ENCODE peak calls at places on chromosomes 7 and 10, in five cellular contexts. G is OCI-LY7, V is Daoy, Q is HS-5, Y is endothelial cell of umbilical vein. J is an unnamed sample.

GRCh38 chr7:47407136-47407535 is 174.8 kb downstream of the TNS3 start:
- DNase-seq in Q (no peak), V (no peak), G (no peak), Y (no peak), J (no peak)

GRCh38 chr7:121330053-121330833 is 1.4 kb downstream of the WNT16 start:
- DNase-seq in G (no peak), V (peak; percentile 42), Y (no peak), Q (no peak), J (no peak)

GRCh38 chr10:43594944-43595589 is 11.2 kb upstream of the ZNF485 start:
- DNase-seq in G (peak; percentile 43), Y (peak; percentile 40), Q (no peak), V (peak; percentile 32), J (peak; percentile 56)

GRCh38 chr7:155739538-155740140 is 72.6 kb downstream of the SHH start:
- DNase-seq in Y (no peak), G (no peak), V (no peak), Q (no peak), J (no peak)

GRCh38 chr7:116426428-116427156 is 72.9 kb upstream of the CAV2 start:
- DNase-seq in Q (peak; percentile 82), G (no peak), V (peak; percentile 92), Y (peak; percentile 98), J (no peak)

GRCh38 chr7:135877799-135878198 is 99.4 kb downstream of the MTPN start:
- DNase-seq in Q (no peak), G (no peak), Y (no peak), V (peak; percentile 38), J (no peak)

GRCh38 chr10:35236739-35237138 is 99.6 kb upstream of the CCNY start:
- DNase-seq in Q (no peak), Y (peak; percentile 26), G (no peak), V (peak; percentile 14), J (peak; percentile 33)

GRCh38 chr10:62437696-62438095 is 63.5 kb downstream of the ZNF365 start:
- DNase-seq in G (peak; percentile 78), V (peak; percentile 41), Y (peak; percentile 73), Q (peak; percentile 56), J (peak; percentile 87)

GRCh38 chr10:50605280-50606270 is 18.2 kb downstream of the SGMS1 start:
- DNase-seq in V (peak; percentile 81), Y (peak; percentile 84), Q (no peak), G (no peak), J (no peak)

GRCh38 chr7:47809387-47809786 is 138.9 kb downstream of the PKD1L1 start:
- DNase-seq in Q (no peak), G (no peak), V (no peak), Y (no peak), J (no peak)

GRCh38 chr7:134691820-134692705 is 45.4 kb downstream of the BPGM start:
- DNase-seq in G (no peak), V (peak; percentile 78), Y (no peak), Q (no peak), J (no peak)